ENCODE peak calls at places on chromosomes 1 and 21, in seven cellular contexts. Y is heart right ventricle, W is ELR, E is iPS-NIHi11, Z is SW480, M is K562, N is GM23248. V is an unnamed sample.

GRCh38 chr1:169081503-169082123 is 24.9 kb upstream of the ATP1B1 start:
- DNase-seq in Y (no peak), W (no peak), E (no peak), Z (no peak), M (no peak), N (no peak), V (no peak)

GRCh38 chr1:244665771-244666217 is 12.9 kb downstream of the DESI2 start:
- DNase-seq in Y (no peak), W (no peak), E (no peak), Z (peak), M (peak), N (peak), V (peak)

GRCh38 chr1:46131093-46131492 is 1.3 kb downstream of the PIK3R3 start:
- DNase-seq in Y (no peak), W (peak), E (no peak), Z (peak), M (no peak), N (peak), V (no peak)

GRCh38 chr1:39131940-39132339 is 72.6 kb upstream of the MACF1 start:
- DNase-seq in Y (no peak), W (no peak), E (no peak), Z (no peak), M (no peak), N (no peak), V (no peak)

GRCh38 chr1:24081190-24081589 is 30.7 kb downstream of the MYOM3 start:
- DNase-seq in Y (no peak), W (no peak), E (no peak), Z (no peak), M (no peak), N (no peak), V (no peak)

GRCh38 chr1:30798389-30798951 is 40.9 kb upstream of the LAPTM5 start:
- DNase-seq in Y (peak), W (no peak), E (no peak), Z (no peak), M (no peak), N (peak), V (no peak)

GRCh38 chr1:154206212-154206611 is at the start of gene CFAP141:
- DNase-seq in Y (no peak), W (peak), E (no peak), Z (peak), M (peak), N (peak), V (no peak)

GRCh38 chr1:37292789-37293188 is 181.6 kb upstream of the ZC3H12A start:
- DNase-seq in Y (no peak), W (no peak), E (no peak), Z (no peak), M (no peak), N (no peak), V (no peak)

GRCh38 chr21:38798481-38798882 is 7.2 kb upstream of the ETS2 start:
- DNase-seq in Y (no peak), W (peak), E (no peak), Z (peak), M (peak), N (no peak), V (peak)

GRCh38 chr21:16589046-16589445 is 859.3 kb downstream of the USP25 start:
- DNase-seq in Y (no peak), W (no peak), E (no peak), Z (no peak), M (no peak), N (peak), V (no peak)

GRCh38 chr21:45248893-45249381 is 38.8 kb downstream of the POFUT2 start:
- DNase-seq in Y (no peak), W (peak), E (no peak), Z (peak), M (no peak), N (peak), V (no peak)

GRCh38 chr21:15124731-15125130 is 59.9 kb upstream of the NRIP1 start:
- DNase-seq in Y (no peak), W (no peak), E (no peak), Z (no peak), M (no peak), N (no peak), V (no peak)

GRCh38 chr1:32619701-32620485 is 30.5 kb downstream of the ZBTB8OS start:
- DNase-seq in Y (no peak), W (peak), E (no peak), Z (no peak), M (no peak), N (peak), V (no peak)

GRCh38 chr1:20538760-20539551 is 13.4 kb upstream of the FAM43B start:
- DNase-seq in Y (no peak), W (no peak), E (no peak), Z (no peak), M (no peak), N (no peak), V (no peak)

GRCh38 chr1:103496014-103496635 is 29.4 kb upstream of the RNPC3 start:
- DNase-seq in Y (no peak), W (peak), E (no peak), Z (no peak), M (no peak), N (peak), V (no peak)

GRCh38 chr1:118144777-118145176 is 40.3 kb downstream of the SPAG17 start:
- DNase-seq in Y (no peak), W (no peak), E (no peak), Z (no peak), M (no peak), N (peak), V (no peak)

V was measured in HEK293T.